ENCODE peak calls at places on chromosomes 7 and 10, in nine cellular contexts. One of them, this sample, is unnamed.

GRCh38 chr7:27723086-27723485 is 16.9 kb upstream of the TAX1BP1 start:
- DNase-seq in stimulated activated CD8-positive, alpha-beta memory T cell treated with anti-CD3 and anti-CD28 coated beads, Interleukin-7, amount 100 ng/mL, for 24 hours: no peak
- DNase-seq in activated CD8-positive, alpha-beta memory T cell treated with anti-CD3 and anti-CD28 coated beads for 4 hours: no peak
- DNase-seq in iris pigment epithelial cell: no peak
- DNase-seq in EL: peak
- DNase-seq in A549: no peak
- DNase-seq in H54: peak
- DNase-seq in brain microvascular endothelial cell: no peak
- DNase-seq in A172: peak
- DNase-seq in this sample: peak

GRCh38 chr7:15914611-15915010 is 228.1 kb upstream of the MEOX2 start:
- DNase-seq in stimulated activated CD8-positive, alpha-beta memory T cell treated with anti-CD3 and anti-CD28 coated beads, Interleukin-7, amount 100 ng/mL, for 24 hours: no peak
- DNase-seq in activated CD8-positive, alpha-beta memory T cell treated with anti-CD3 and anti-CD28 coated beads for 4 hours: no peak
- DNase-seq in iris pigment epithelial cell: no peak
- DNase-seq in EL: no peak
- DNase-seq in A549: no peak
- DNase-seq in H54: no peak
- DNase-seq in brain microvascular endothelial cell: no peak
- DNase-seq in A172: no peak
- DNase-seq in this sample: no peak

GRCh38 chr10:60573342-60573741 is 183.7 kb upstream of the ANK3 start:
- DNase-seq in stimulated activated CD8-positive, alpha-beta memory T cell treated with anti-CD3 and anti-CD28 coated beads, Interleukin-7, amount 100 ng/mL, for 24 hours: no peak
- DNase-seq in activated CD8-positive, alpha-beta memory T cell treated with anti-CD3 and anti-CD28 coated beads for 4 hours: no peak
- DNase-seq in iris pigment epithelial cell: peak
- DNase-seq in EL: no peak
- DNase-seq in A549: no peak
- DNase-seq in H54: no peak
- DNase-seq in brain microvascular endothelial cell: peak
- DNase-seq in A172: no peak
- DNase-seq in this sample: peak

GRCh38 chr10:21675157-21675796 is 141.2 kb downstream of the MLLT10 start:
- DNase-seq in stimulated activated CD8-positive, alpha-beta memory T cell treated with anti-CD3 and anti-CD28 coated beads, Interleukin-7, amount 100 ng/mL, for 24 hours: no peak
- DNase-seq in activated CD8-positive, alpha-beta memory T cell treated with anti-CD3 and anti-CD28 coated beads for 4 hours: no peak
- DNase-seq in iris pigment epithelial cell: peak
- DNase-seq in EL: peak
- DNase-seq in A549: peak
- DNase-seq in H54: no peak
- DNase-seq in brain microvascular endothelial cell: peak
- DNase-seq in A172: peak
- DNase-seq in this sample: no peak

GRCh38 chr7:68888971-68889385 is 709.3 kb upstream of the AUTS2 start:
- DNase-seq in stimulated activated CD8-positive, alpha-beta memory T cell treated with anti-CD3 and anti-CD28 coated beads, Interleukin-7, amount 100 ng/mL, for 24 hours: no peak
- DNase-seq in activated CD8-positive, alpha-beta memory T cell treated with anti-CD3 and anti-CD28 coated beads for 4 hours: no peak
- DNase-seq in iris pigment epithelial cell: no peak
- DNase-seq in EL: no peak
- DNase-seq in A549: no peak
- DNase-seq in H54: no peak
- DNase-seq in brain microvascular endothelial cell: no peak
- DNase-seq in A172: peak
- DNase-seq in this sample: no peak

GRCh38 chr7:141151726-141152125 is 77.9 kb downstream of the TMEM178B start:
- DNase-seq in stimulated activated CD8-positive, alpha-beta memory T cell treated with anti-CD3 and anti-CD28 coated beads, Interleukin-7, amount 100 ng/mL, for 24 hours: no peak
- DNase-seq in activated CD8-positive, alpha-beta memory T cell treated with anti-CD3 and anti-CD28 coated beads for 4 hours: no peak
- DNase-seq in iris pigment epithelial cell: no peak
- DNase-seq in EL: no peak
- DNase-seq in A549: no peak
- DNase-seq in H54: no peak
- DNase-seq in brain microvascular endothelial cell: no peak
- DNase-seq in A172: no peak
- DNase-seq in this sample: no peak

GRCh38 chr10:79400567-79401004 is 44.8 kb downstream of the ZCCHC24 start:
- DNase-seq in stimulated activated CD8-positive, alpha-beta memory T cell treated with anti-CD3 and anti-CD28 coated beads, Interleukin-7, amount 100 ng/mL, for 24 hours: peak
- DNase-seq in activated CD8-positive, alpha-beta memory T cell treated with anti-CD3 and anti-CD28 coated beads for 4 hours: no peak
- DNase-seq in iris pigment epithelial cell: peak
- DNase-seq in EL: peak
- DNase-seq in A549: peak
- DNase-seq in H54: no peak
- DNase-seq in brain microvascular endothelial cell: no peak
- DNase-seq in A172: no peak
- DNase-seq in this sample: no peak

GRCh38 chr7:31875424-31875823 is 188.4 kb downstream of the PPP1R17 start:
- DNase-seq in stimulated activated CD8-positive, alpha-beta memory T cell treated with anti-CD3 and anti-CD28 coated beads, Interleukin-7, amount 100 ng/mL, for 24 hours: no peak
- DNase-seq in activated CD8-positive, alpha-beta memory T cell treated with anti-CD3 and anti-CD28 coated beads for 4 hours: no peak
- DNase-seq in iris pigment epithelial cell: no peak
- DNase-seq in EL: peak
- DNase-seq in A549: no peak
- DNase-seq in H54: peak
- DNase-seq in brain microvascular endothelial cell: no peak
- DNase-seq in A172: peak
- DNase-seq in this sample: peak

GRCh38 chr10:117134084-117135025 is 3.7 kb downstream of the VAX1 start:
- DNase-seq in stimulated activated CD8-positive, alpha-beta memory T cell treated with anti-CD3 and anti-CD28 coated beads, Interleukin-7, amount 100 ng/mL, for 24 hours: no peak
- DNase-seq in activated CD8-positive, alpha-beta memory T cell treated with anti-CD3 and anti-CD28 coated beads for 4 hours: no peak
- DNase-seq in iris pigment epithelial cell: no peak
- DNase-seq in EL: no peak
- DNase-seq in A549: no peak
- DNase-seq in H54: no peak
- DNase-seq in brain microvascular endothelial cell: no peak
- DNase-seq in A172: no peak
- DNase-seq in this sample: no peak

GRCh38 chr7:24741691-24742639 is 15.3 kb downstream of the GSDME start:
- DNase-seq in stimulated activated CD8-positive, alpha-beta memory T cell treated with anti-CD3 and anti-CD28 coated beads, Interleukin-7, amount 100 ng/mL, for 24 hours: no peak
- DNase-seq in activated CD8-positive, alpha-beta memory T cell treated with anti-CD3 and anti-CD28 coated beads for 4 hours: no peak
- DNase-seq in iris pigment epithelial cell: peak
- DNase-seq in EL: peak
- DNase-seq in A549: peak
- DNase-seq in H54: peak
- DNase-seq in brain microvascular endothelial cell: peak
- DNase-seq in A172: peak
- DNase-seq in this sample: peak

GRCh38 chr10:21534611-21535493 is 820 bp downstream of the MLLT10 start:
- DNase-seq in stimulated activated CD8-positive, alpha-beta memory T cell treated with anti-CD3 and anti-CD28 coated beads, Interleukin-7, amount 100 ng/mL, for 24 hours: no peak
- DNase-seq in activated CD8-positive, alpha-beta memory T cell treated with anti-CD3 and anti-CD28 coated beads for 4 hours: no peak
- DNase-seq in iris pigment epithelial cell: no peak
- DNase-seq in EL: peak
- DNase-seq in A549: peak
- DNase-seq in H54: no peak
- DNase-seq in brain microvascular endothelial cell: no peak
- DNase-seq in A172: peak
- DNase-seq in this sample: peak